ENCODE peak calls at places on chromosomes 5 and 9, in ten cellular contexts. T is AG09309; N is activated CD8-positive, alpha-beta T cell treated with anti-CD3 and anti-CD28 coated beads for 36 hours; L is NCI-H748 treated with DMSO at 0.1 percent for 48 hours; M is occipital lobe; R is astrocyte of the cerebellum; Q is stomach; J is posterior cingulate gyrus; D is fibroblast of pulmonary artery; O is Ammon's horn. A is an unnamed sample.

GRCh38 chr5:139745121-139745799 is 50.3 kb upstream of the PSD2 start:
- DNase-seq in Q (no peak), N (peak), M (peak), T (peak), J (no peak), D (peak), O (no peak), L (no peak), R (peak), A (no peak)

GRCh38 chr5:141716009-141716408 is 34.0 kb upstream of the ARAP3 start:
- DNase-seq in D (no peak), O (no peak), T (no peak), Q (no peak), J (no peak), L (no peak), R (no peak), M (no peak), N (no peak), A (no peak)

GRCh38 chr9:33818167-33818831 is 1.3 kb downstream of the UBE2R2 start:
- DNase-seq in J (no peak), T (no peak), R (no peak), M (no peak), D (no peak), Q (peak), L (no peak), N (peak), O (peak), A (no peak)

GRCh38 chr5:141182248-141182647 is at the start of gene PCDHB16:
- DNase-seq in D (peak), L (peak), T (no peak), M (no peak), O (peak), Q (no peak), R (no peak), N (peak), J (peak), A (peak)

GRCh38 chr9:132185164-132186009 is 23.5 kb downstream of the NTNG2 start:
- DNase-seq in N (no peak), L (no peak), R (no peak), M (no peak), O (peak), T (no peak), D (peak), J (no peak), Q (no peak), A (no peak)

GRCh38 chr5:94174748-94175411 is 433.5 kb upstream of the POU5F2 start:
- DNase-seq in D (peak), R (no peak), T (peak), Q (no peak), M (no peak), N (no peak), L (no peak), O (no peak), J (no peak), A (no peak)

GRCh38 chr5:98483301-98483700 is 290.2 kb upstream of the RGMB start:
- DNase-seq in M (no peak), Q (no peak), O (no peak), N (no peak), D (peak), R (no peak), L (no peak), J (no peak), T (peak), A (no peak)

GRCh38 chr9:121662896-121663580 is 11.6 kb downstream of the DAB2IP start:
- DNase-seq in R (no peak), N (no peak), Q (no peak), O (no peak), J (no peak), M (no peak), D (no peak), L (no peak), T (no peak), A (no peak)

GRCh38 chr5:38305148-38305547 is 46.8 kb downstream of the EGFLAM start:
- DNase-seq in D (no peak), O (no peak), N (no peak), L (no peak), R (no peak), J (no peak), T (no peak), M (no peak), Q (no peak), A (no peak)

GRCh38 chr5:1012316-1012841 is 3.8 kb downstream of the NKD2 start:
- DNase-seq in L (no peak), D (no peak), M (no peak), T (no peak), Q (no peak), O (no peak), R (no peak), J (no peak), N (no peak), A (no peak)

GRCh38 chr5:11248958-11249357 is 487.9 kb upstream of the DAP start:
- DNase-seq in R (no peak), Q (no peak), J (no peak), O (no peak), D (no peak), L (no peak), M (no peak), N (no peak), T (no peak), A (no peak)

GRCh38 chr5:39158127-39158593 is 61.2 kb downstream of the FYB1 start:
- DNase-seq in Q (peak), D (peak), R (no peak), T (no peak), J (no peak), M (no peak), O (no peak), L (no peak), N (no peak), A (no peak)

GRCh38 chr5:150556859-150557506 is 49.1 kb downstream of the NDST1 start:
- DNase-seq in J (no peak), T (no peak), O (no peak), M (no peak), N (no peak), D (no peak), R (no peak), L (no peak), Q (no peak), A (no peak)

GRCh38 chr5:37833990-37834389 is 5.9 kb downstream of the GDNF start:
- DNase-seq in N (no peak), Q (no peak), J (no peak), R (no peak), L (no peak), D (no peak), O (no peak), T (no peak), M (no peak), A (no peak)

GRCh38 chr9:98117984-98118639 is 910 bp downstream of the TRIM14 start:
- DNase-seq in N (peak), D (peak), L (no peak), J (no peak), Q (peak), M (no peak), O (peak), T (no peak), R (no peak), A (no peak)

GRCh38 chr9:6096821-6097220 is 81.4 kb upstream of the RANBP6 start:
- DNase-seq in T (peak), N (peak), M (no peak), L (no peak), O (no peak), Q (no peak), R (no peak), J (no peak), D (peak), A (no peak)

GRCh38 chr9:9750719-9751118 is 862.1 kb downstream of the PTPRD start:
- DNase-seq in T (no peak), Q (no peak), M (no peak), O (no peak), J (no peak), N (no peak), L (no peak), R (no peak), D (no peak), A (no peak)

GRCh38 chr9:87771251-87772006 is 45.5 kb downstream of the CTSL start:
- DNase-seq in L (no peak), R (no peak), D (no peak), T (no peak), N (no peak), O (no peak), Q (no peak), M (no peak), J (no peak), A (no peak)

GRCh38 chr5:27590503-27590902 is 552.1 kb upstream of the CDH9 start:
- DNase-seq in D (no peak), M (no peak), O (no peak), N (no peak), Q (no peak), J (no peak), T (no peak), R (no peak), L (no peak), A (no peak)

GRCh38 chr5:43000198-43000840 is 39.8 kb downstream of the ANXA2R start:
- DNase-seq in M (no peak), T (no peak), D (peak), N (no peak), O (no peak), Q (no peak), L (peak), J (no peak), R (no peak), A (no peak)

GRCh38 chr5:176517053-176517661 is 20.0 kb downstream of the RNF44 start:
- DNase-seq in D (no peak), J (no peak), Q (no peak), N (no peak), M (no peak), O (no peak), L (no peak), T (no peak), R (no peak), A (no peak)

GRCh38 chr9:3323714-3324113 is 202.1 kb downstream of the RFX3 start:
- DNase-seq in O (no peak), T (no peak), N (no peak), Q (no peak), J (no peak), D (no peak), M (no peak), L (no peak), R (no peak), A (no peak)

GRCh38 chr9:92378825-92379535 is 25.4 kb downstream of the OGN start:
- DNase-seq in R (peak), M (no peak), D (no peak), Q (no peak), N (no peak), O (no peak), L (no peak), J (no peak), T (peak), A (no peak)

GRCh38 chr5:11904270-11904906 is at the start of gene CTNND2:
- DNase-seq in R (peak), M (peak), N (no peak), D (no peak), J (peak), Q (no peak), O (peak), T (no peak), L (peak), A (peak)

GRCh38 chr5:98320317-98320716 is 453.1 kb upstream of the RGMB start:
- DNase-seq in J (no peak), D (no peak), O (no peak), T (no peak), N (no peak), Q (no peak), R (no peak), L (no peak), M (no peak), A (peak)

GRCh38 chr5:112938286-112938685 is 16.3 kb upstream of the REEP5 start:
- DNase-seq in Q (no peak), R (no peak), M (no peak), N (no peak), O (no peak), J (no peak), T (no peak), D (no peak), L (no peak), A (no peak)

GRCh38 chr5:118529361-118530154 is 458.8 kb downstream of the DTWD2 start:
- DNase-seq in N (no peak), R (no peak), D (no peak), Q (peak), M (no peak), T (no peak), O (no peak), J (no peak), L (no peak), A (no peak)

GRCh38 chr9:116686693-116687073 is 422 bp upstream of the TRIM32 start:
- DNase-seq in L (no peak), Q (no peak), M (no peak), O (no peak), N (peak), T (no peak), J (no peak), R (no peak), D (no peak), A (no peak)

GRCh38 chr5:100479079-100479688 is 56.0 kb upstream of the FAM174A start:
- DNase-seq in D (peak), N (no peak), J (no peak), L (peak), T (peak), Q (no peak), O (no peak), M (no peak), R (no peak), A (no peak)

A was measured in putamen.